ENCODE peak calls at places on chromosomes 5 and 9, in ten cellular contexts. U is H54, L is transverse colon, H is uterus, D is testis, Z is tibial nerve, S is A549, E is esophagus muscularis mucosa, N is endothelial cell of umbilical vein, Y is IMR-90. F is an unnamed sample.

GRCh38 chr5:134086943-134087305 is 27.6 kb upstream of the TCF7 start:
- DNase-seq in U (no peak), L (no peak), H (no peak), D (no peak), Z (no peak), S (no peak), E (no peak), N (no peak), Y (no peak), F (no peak)

GRCh38 chr5:137667341-137667740 is 68.5 kb downstream of the KLHL3 start:
- DNase-seq in U (no peak), L (no peak), H (no peak), D (no peak), Z (no peak), S (no peak), E (peak), N (no peak), Y (peak), F (no peak)

GRCh38 chr5:135217669-135218485 is 181.2 kb downstream of the MACROH2A1 start:
- DNase-seq in U (no peak), L (no peak), H (no peak), D (no peak), Z (no peak), S (no peak), E (peak), N (no peak), Y (no peak), F (no peak)

GRCh38 chr5:80098951-80099350 is 63.8 kb downstream of the THBS4 start:
- DNase-seq in U (no peak), L (no peak), H (no peak), D (no peak), Z (no peak), S (no peak), E (no peak), N (no peak), Y (no peak), F (no peak)

GRCh38 chr5:19547640-19548039 is 440.4 kb downstream of the CDH18 start:
- DNase-seq in U (no peak), L (no peak), H (no peak), D (no peak), Z (peak), S (no peak), E (no peak), N (no peak), Y (peak), F (no peak)

GRCh38 chr5:154197801-154198461 is 7.4 kb downstream of the GALNT10 start:
- DNase-seq in U (peak), L (no peak), H (no peak), D (no peak), Z (no peak), S (peak), E (no peak), N (peak), Y (peak), F (peak)

GRCh38 chr5:35172526-35172925 is 57.8 kb downstream of the PRLR start:
- DNase-seq in U (no peak), L (peak), H (no peak), D (peak), Z (no peak), S (no peak), E (no peak), N (no peak), Y (no peak), F (no peak)

GRCh38 chr9:69420611-69421270 is 95.7 kb downstream of the ENTREP1 start:
- DNase-seq in U (no peak), L (no peak), H (no peak), D (no peak), Z (no peak), S (no peak), E (no peak), N (no peak), Y (no peak), F (no peak)

GRCh38 chr5:131252824-131253171 is 11.1 kb upstream of the CDC42SE2 start:
- DNase-seq in U (no peak), L (peak), H (peak), D (peak), Z (peak), S (no peak), E (no peak), N (peak), Y (no peak), F (peak)

GRCh38 chr5:180784497-180785097 is 18.0 kb downstream of the MGAT1 start:
- DNase-seq in U (no peak), L (peak), H (peak), D (peak), Z (peak), S (peak), E (peak), N (peak), Y (peak), F (peak)

GRCh38 chr5:150912312-150912814 is 7.6 kb upstream of the ZNF300 start:
- DNase-seq in U (no peak), L (no peak), H (no peak), D (no peak), Z (no peak), S (no peak), E (no peak), N (no peak), Y (no peak), F (no peak)

GRCh38 chr9:101486693-101487442 is 46.8 kb upstream of the RNF20 start:
- DNase-seq in U (no peak), L (peak), H (peak), D (peak), Z (no peak), S (peak), E (no peak), N (peak), Y (peak), F (peak)

GRCh38 chr9:111440226-111440625 is 44.0 kb downstream of the ECPAS start:
- DNase-seq in U (no peak), L (no peak), H (no peak), D (no peak), Z (no peak), S (no peak), E (no peak), N (no peak), Y (no peak), F (no peak)

GRCh38 chr9:120935383-120935857 is 8.8 kb upstream of the TRAF1 start:
- DNase-seq in U (peak), L (peak), H (peak), D (peak), Z (peak), S (peak), E (peak), N (peak), Y (peak), F (peak)

GRCh38 chr9:121278535-121279169 is 10.7 kb downstream of the GSN start:
- DNase-seq in U (peak), L (peak), H (peak), D (peak), Z (peak), S (peak), E (no peak), N (peak), Y (peak), F (peak)

GRCh38 chr9:126158591-126159519 is 167.8 kb upstream of the MVB12B start:
- DNase-seq in U (no peak), L (no peak), H (no peak), D (no peak), Z (no peak), S (no peak), E (peak), N (no peak), Y (no peak), F (peak)

GRCh38 chr5:58787982-58788381 is 205.1 kb downstream of the RAB3C start:
- DNase-seq in U (no peak), L (no peak), H (no peak), D (no peak), Z (no peak), S (no peak), E (no peak), N (no peak), Y (no peak), F (no peak)

GRCh38 chr5:15008476-15008875 is 136.9 kb upstream of the ANKH start:
- DNase-seq in U (peak), L (peak), H (peak), D (peak), Z (peak), S (peak), E (peak), N (peak), Y (peak), F (peak)

GRCh38 chr5:103461223-103461622 is 101.4 kb downstream of the NUDT12 start:
- DNase-seq in U (peak), L (no peak), H (no peak), D (no peak), Z (no peak), S (no peak), E (no peak), N (no peak), Y (peak), F (no peak)

GRCh38 chr5:83015676-83016075 is 61.5 kb downstream of the TMEM167A start:
- DNase-seq in U (no peak), L (no peak), H (no peak), D (no peak), Z (no peak), S (no peak), E (no peak), N (no peak), Y (no peak), F (no peak)

GRCh38 chr9:109297899-109298298 is 23.0 kb downstream of the EPB41L4B start:
- DNase-seq in U (peak), L (no peak), H (no peak), D (no peak), Z (no peak), S (peak), E (no peak), N (no peak), Y (peak), F (no peak)

GRCh38 chr5:2929779-2930178 is 178.3 kb upstream of the IRX2 start:
- DNase-seq in U (no peak), L (no peak), H (no peak), D (no peak), Z (no peak), S (no peak), E (peak), N (no peak), Y (no peak), F (no peak)

GRCh38 chr5:150642567-150642927 is 2.1 kb downstream of the SYNPO start:
- DNase-seq in U (peak), L (peak), H (peak), D (peak), Z (peak), S (peak), E (no peak), N (peak), Y (peak), F (peak)

GRCh38 chr5:178569485-178569884 is 20.7 kb downstream of the COL23A1 start:
- DNase-seq in U (no peak), L (no peak), H (no peak), D (no peak), Z (no peak), S (no peak), E (no peak), N (no peak), Y (no peak), F (no peak)

GRCh38 chr5:176934309-176934930 is 35.3 kb upstream of the HK3 start:
- DNase-seq in U (no peak), L (no peak), H (no peak), D (no peak), Z (no peak), S (no peak), E (no peak), N (no peak), Y (no peak), F (no peak)

GRCh38 chr5:138032028-138032571 is 779 bp downstream of the FAM13B start:
- DNase-seq in U (peak), L (peak), H (peak), D (peak), Z (peak), S (no peak), E (peak), N (peak), Y (peak), F (peak)

GRCh38 chr9:136115206-136115605 is 3.5 kb downstream of the TMEM250 start:
- DNase-seq in U (no peak), L (no peak), H (no peak), D (no peak), Z (no peak), S (no peak), E (no peak), N (no peak), Y (no peak), F (no peak)

GRCh38 chr5:5886812-5887486 is 464.5 kb downstream of the ICE1 start:
- DNase-seq in U (peak), L (peak), H (no peak), D (peak), Z (no peak), S (peak), E (peak), N (no peak), Y (no peak), F (peak)

GRCh38 chr9:131024978-131025868 is 16.2 kb downstream of the LAMC3 start:
- DNase-seq in U (no peak), L (no peak), H (no peak), D (no peak), Z (no peak), S (peak), E (no peak), N (no peak), Y (no peak), F (no peak)

GRCh38 chr9:14322211-14323082 is 8.5 kb upstream of the NFIB start:
- DNase-seq in U (peak), L (peak), H (peak), D (peak), Z (peak), S (peak), E (peak), N (peak), Y (peak), F (peak)

GRCh38 chr9:14323969-14324366 is 10.0 kb upstream of the NFIB start:
- DNase-seq in U (no peak), L (no peak), H (no peak), D (no peak), Z (no peak), S (no peak), E (no peak), N (no peak), Y (no peak), F (no peak)

GRCh38 chr9:14320272-14321245 is 6.6 kb upstream of the NFIB start:
- DNase-seq in U (no peak), L (peak), H (peak), D (no peak), Z (no peak), S (peak), E (no peak), N (peak), Y (peak), F (peak)

GRCh38 chr9:14321517-14322125 is 7.7 kb upstream of the NFIB start:
- DNase-seq in U (no peak), L (no peak), H (no peak), D (no peak), Z (no peak), S (no peak), E (no peak), N (peak), Y (no peak), F (no peak)

DNA sequence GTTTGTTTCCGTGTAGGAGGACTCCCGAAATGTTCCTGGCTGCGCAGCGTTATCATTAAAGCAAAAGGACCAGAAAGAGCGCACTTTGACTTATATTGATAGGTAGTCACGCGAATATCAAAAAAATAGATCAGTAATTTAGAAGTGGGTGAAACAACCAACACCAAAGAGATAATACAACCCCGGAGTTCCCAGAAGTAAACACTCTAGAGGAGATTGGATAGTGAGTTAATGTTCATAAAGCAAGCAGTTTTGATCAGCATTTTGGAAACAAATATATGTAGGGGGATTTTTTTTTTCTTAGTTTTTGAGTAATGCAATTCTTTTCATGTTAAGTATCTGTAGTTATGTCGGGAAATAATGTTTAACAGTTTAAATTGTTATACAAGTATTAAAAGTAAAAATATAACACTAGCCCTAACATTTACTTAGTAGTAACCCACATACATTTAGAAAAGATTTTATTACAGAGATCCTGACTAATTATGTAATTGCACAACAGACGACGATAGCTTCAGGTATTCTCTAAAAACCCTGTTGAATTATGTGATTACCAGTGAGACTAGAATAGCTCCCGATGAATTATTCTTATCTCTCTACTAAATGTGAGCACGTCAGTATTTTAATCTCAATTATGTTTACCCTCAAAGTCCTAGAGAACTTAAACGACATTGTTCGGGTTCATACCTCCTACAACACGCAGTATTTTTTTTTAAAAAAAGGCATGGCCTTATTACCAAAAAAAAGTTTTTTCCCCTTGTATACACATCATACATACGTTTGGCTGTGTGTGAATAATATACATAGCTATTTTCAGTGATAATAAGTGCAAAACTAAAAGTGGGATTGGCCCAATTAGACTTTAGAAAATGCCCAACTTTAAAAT is 9.4 kb upstream of the NFIB start:
- DNase-seq in U (no peak), L (no peak), H (no peak), D (no peak), Z (no peak), S (no peak), E (no peak), N (peak), Y (no peak), F (no peak)
- TF ChIP-seq POLR2A in U (no peak), L (no peak), H (no peak), D (no peak), Z (no peak), S (no peak), E (no peak), N (peak), Y (no peak), F (no peak)

DNA sequence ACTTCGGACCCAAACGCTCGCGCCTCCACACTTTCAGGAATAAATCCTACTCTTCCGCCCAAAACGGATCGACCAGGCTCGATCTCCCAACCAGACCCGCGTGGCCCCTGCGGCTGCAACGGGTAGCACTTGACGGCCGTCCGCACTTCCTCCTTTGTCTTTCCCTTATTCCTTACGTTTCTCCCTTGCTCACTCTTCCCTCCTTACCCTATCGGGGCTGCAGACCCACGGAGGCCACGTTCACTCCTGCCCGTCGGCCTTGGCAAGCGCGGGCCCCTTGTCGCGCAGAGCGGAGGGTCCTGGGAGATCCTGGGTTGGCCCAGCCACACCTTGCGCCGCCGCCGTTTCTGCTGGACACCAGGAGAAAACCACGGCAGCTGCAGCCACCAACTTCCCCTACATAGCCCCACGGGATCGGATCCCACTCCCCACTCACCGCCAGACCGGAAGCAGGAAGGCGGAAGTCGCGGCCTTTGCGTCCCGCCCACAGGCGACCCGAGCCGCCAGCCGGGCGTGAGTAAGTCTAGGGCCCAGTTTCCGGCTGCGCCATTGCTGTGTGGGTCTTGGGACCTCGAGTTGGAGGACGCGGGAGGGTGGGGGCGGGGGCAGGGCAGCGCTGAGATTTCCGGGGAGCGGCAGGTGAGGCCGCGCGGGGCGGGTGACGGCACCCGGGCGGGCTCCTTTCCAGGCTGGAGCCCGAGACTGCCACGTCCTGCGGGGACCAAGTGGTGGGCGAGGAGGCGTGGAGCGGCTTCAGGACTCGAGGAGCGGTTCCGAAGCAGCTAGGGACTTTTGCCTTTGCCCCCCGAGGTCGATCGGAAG is at the start of gene SMIM15:
- DNase-seq in U (peak), L (peak), H (peak), D (peak), Z (peak), S (peak), E (peak), N (peak), Y (peak), F (peak)
- TF ChIP-seq POLR2A in U (peak), L (peak), H (peak), D (no peak), Z (peak), S (peak), E (peak), N (peak), Y (peak), F (peak)

GRCh38 chr9:17134843-17135577 is at the start of gene CNTLN:
- DNase-seq in U (peak), L (peak), H (peak), D (peak), Z (peak), S (peak), E (peak), N (peak), Y (peak), F (peak)
- TF ChIP-seq POLR2A in U (peak), L (peak), H (peak), D (no peak), Z (peak), S (peak), E (peak), N (peak), Y (peak), F (no peak)

DNA sequence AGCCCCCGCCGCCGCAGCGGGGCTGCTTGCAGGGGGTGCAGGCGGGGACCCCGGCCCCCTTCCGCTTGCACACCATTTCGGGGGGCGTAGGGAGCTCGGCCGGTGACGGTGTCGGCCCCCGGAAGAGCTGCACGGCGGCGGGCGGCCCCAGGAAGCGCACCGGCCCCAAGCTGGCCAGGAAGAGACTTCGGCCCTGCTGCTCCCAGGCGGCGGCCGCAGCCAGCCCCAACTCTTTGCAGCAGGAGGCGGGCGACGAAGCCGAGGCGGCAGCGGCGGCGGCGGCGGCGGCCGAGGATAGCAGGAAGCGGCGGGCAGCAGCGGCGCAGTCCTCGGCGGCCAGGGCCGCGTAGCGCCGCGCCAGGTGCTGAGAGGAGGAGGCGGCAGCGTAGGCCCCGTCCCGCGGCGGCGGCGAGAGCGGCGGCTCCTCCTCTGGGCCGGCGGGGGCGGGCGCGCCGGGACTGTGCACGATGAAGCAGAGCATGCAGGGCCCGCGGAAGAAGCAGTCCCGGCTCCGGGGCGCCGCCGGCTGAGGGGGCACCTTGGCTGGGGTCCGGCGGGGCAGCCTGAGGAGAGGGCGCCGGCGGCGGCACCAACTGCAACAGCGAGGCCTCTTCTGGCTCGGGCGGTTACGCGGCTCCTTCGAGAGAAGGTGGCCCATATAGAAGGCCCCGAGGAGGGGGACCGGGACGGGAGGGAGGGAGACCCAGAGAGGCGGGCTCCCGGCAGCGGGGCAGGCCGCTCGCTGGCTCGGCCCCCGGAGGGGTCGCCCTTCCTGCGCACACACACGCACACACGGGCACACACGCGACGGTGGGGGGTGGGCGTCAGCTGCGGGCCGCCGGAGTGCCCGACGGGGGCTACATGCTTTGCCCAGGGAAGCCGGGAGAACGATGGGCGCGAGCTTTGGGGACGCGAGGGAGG is 604 bp downstream of the FBXL17 start:
- DNase-seq in U (peak), L (peak), H (peak), D (peak), Z (peak), S (peak), E (peak), N (peak), Y (peak), F (peak)
- TF ChIP-seq POLR2A in U (peak), L (peak), H (no peak), D (no peak), Z (no peak), S (peak), E (no peak), N (peak), Y (peak), F (no peak)

GRCh38 chr9:129069128-129069824 is 11.6 kb upstream of the DOLPP1 start:
- DNase-seq in U (no peak), L (peak), H (no peak), D (peak), Z (peak), S (no peak), E (no peak), N (no peak), Y (no peak), F (peak)
- TF ChIP-seq POLR2A in U (no peak), L (no peak), H (no peak), D (no peak), Z (no peak), S (no peak), E (no peak), N (no peak), Y (no peak), F (no peak)